ENCODE peak calls at places on chromosome 10, in four cellular contexts. M, R, J and T are unnamed samples.

GRCh38 chr10:78139336-78139735 is 105.7 kb downstream of the RPS24 start:
- DNase-seq in M (no peak), R (peak), J (no peak), T (no peak)

GRCh38 chr10:68597407-68597806 is 37.3 kb downstream of the TET1 start:
- DNase-seq in M (no peak), R (no peak), J (no peak), T (no peak)

GRCh38 chr10:9712393-9712792 is 1305.3 kb upstream of the CELF2 start:
- DNase-seq in M (no peak), R (no peak), J (no peak), T (no peak)

GRCh38 chr10:6239213-6239991 is 36.7 kb downstream of the PFKFB3 start:
- DNase-seq in M (peak), R (peak), J (peak), T (peak)

GRCh38 chr10:99676435-99676834 is 17.1 kb downstream of the ENTPD7 start:
- DNase-seq in M (no peak), R (no peak), J (no peak), T (no peak)

GRCh38 chr10:119541459-119542356 is 811 bp downstream of the RGS10 start:
- DNase-seq in M (peak), R (no peak), J (no peak), T (peak)

GRCh38 chr10:29150010-29150409 is 138.9 kb upstream of the LYZL1 start:
- DNase-seq in M (peak), R (peak), J (no peak), T (no peak)

GRCh38 chr10:20271490-20271889 is 455.3 kb downstream of the PLXDC2 start:
- DNase-seq in M (no peak), R (peak), J (no peak), T (no peak)

GRCh38 chr10:6786579-6787031 is 206.5 kb upstream of the PRKCQ start:
- DNase-seq in M (no peak), R (peak), J (peak), T (no peak)

GRCh38 chr10:11184093-11184492 is 166.4 kb downstream of the CELF2 start:
- DNase-seq in M (no peak), R (no peak), J (no peak), T (no peak)

GRCh38 chr10:86253171-86254072 is 113.2 kb downstream of the GRID1 start:
- DNase-seq in M (peak), R (peak), J (no peak), T (no peak)

GRCh38 chr10:36943534-36943933 is 181.9 kb upstream of the ANKRD30A start:
- DNase-seq in M (no peak), R (no peak), J (no peak), T (no peak)

GRCh38 chr10:122062831-122063674 is 74.1 kb downstream of the TACC2 start:
- DNase-seq in M (peak), R (peak), J (peak), T (peak)

GRCh38 chr10:51092402-51092801 is 18.1 kb downstream of the PRKG1 start:
- DNase-seq in M (peak), R (no peak), J (no peak), T (peak)

GRCh38 chr10:115659616-115660015 is 566.5 kb downstream of the ATRNL1 start:
- DNase-seq in M (no peak), R (no peak), J (no peak), T (no peak)

GRCh38 chr10:119652361-119652760 is 1.2 kb downstream of the BAG3 start:
- DNase-seq in M (no peak), R (no peak), J (peak), T (no peak)

GRCh38 chr10:35336921-35337741 is 822 bp downstream of the CCNY start:
- DNase-seq in M (peak), R (peak), J (peak), T (peak)

GRCh38 chr10:35565602-35566061 is 39.5 kb upstream of the GJD4 start:
- DNase-seq in M (no peak), R (no peak), J (no peak), T (no peak)

GRCh38 chr10:8273749-8274148 is 219.3 kb downstream of the GATA3 start:
- DNase-seq in M (no peak), R (no peak), J (no peak), T (no peak)

GRCh38 chr10:47058961-47059391 is 147.7 kb downstream of the PTPN20 start:
- DNase-seq in M (peak), R (no peak), J (no peak), T (peak)

GRCh38 chr10:7373039-7373438 is 37.8 kb downstream of the SFMBT2 start:
- DNase-seq in M (no peak), R (no peak), J (no peak), T (no peak)

GRCh38 chr10:17802966-17803365 is 6.2 kb upstream of the MRC1 start:
- DNase-seq in M (no peak), R (no peak), J (no peak), T (no peak)

GRCh38 chr10:17808971-17809841 is at the start of gene MRC1:
- DNase-seq in M (no peak), R (no peak), J (no peak), T (peak)

GRCh38 chr10:17802350-17802749 is 6.8 kb upstream of the MRC1 start:
- DNase-seq in M (no peak), R (no peak), J (no peak), T (no peak)

GRCh38 chr10:17805440-17805839 is 3.7 kb upstream of the MRC1 start:
- DNase-seq in M (no peak), R (no peak), J (no peak), T (no peak)

DNA sequence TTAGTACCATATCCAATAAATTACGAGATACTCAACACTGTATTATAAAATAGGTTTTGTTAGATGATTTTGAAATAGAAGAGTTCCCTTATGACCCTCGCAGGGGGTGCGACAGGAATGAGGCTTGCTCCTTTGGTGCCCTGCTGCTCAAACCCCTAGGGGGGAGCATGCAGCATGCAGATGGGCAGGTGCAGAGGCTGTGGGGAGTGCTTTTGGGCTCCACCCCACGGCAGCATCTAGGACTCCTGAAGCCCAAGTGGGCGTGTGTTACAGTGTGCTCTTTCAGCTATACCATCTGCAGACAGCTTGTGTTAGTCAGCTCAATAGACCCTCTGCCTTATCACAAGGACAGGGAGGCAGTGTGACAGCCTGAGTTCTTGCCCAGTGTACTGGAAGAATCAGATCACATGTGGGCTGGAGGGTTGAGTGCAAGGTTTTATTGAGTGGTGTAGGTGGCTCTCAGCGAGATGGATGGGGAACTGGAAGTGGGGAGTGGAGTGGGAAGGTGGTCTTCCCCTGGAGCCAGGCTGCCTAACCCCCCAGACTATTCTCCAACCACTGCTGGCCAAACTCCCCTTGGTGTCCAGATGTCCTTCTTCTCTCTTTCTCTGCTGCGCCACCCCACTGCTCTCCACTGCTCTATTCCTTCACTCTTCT is 3.1 kb upstream of the MRC1 start:
- DNase-seq in M (no peak), R (no peak), J (peak), T (no peak)
- TF ChIP-seq CTCF in M (no peak), R (no peak), J (peak), T (no peak)

DNA sequence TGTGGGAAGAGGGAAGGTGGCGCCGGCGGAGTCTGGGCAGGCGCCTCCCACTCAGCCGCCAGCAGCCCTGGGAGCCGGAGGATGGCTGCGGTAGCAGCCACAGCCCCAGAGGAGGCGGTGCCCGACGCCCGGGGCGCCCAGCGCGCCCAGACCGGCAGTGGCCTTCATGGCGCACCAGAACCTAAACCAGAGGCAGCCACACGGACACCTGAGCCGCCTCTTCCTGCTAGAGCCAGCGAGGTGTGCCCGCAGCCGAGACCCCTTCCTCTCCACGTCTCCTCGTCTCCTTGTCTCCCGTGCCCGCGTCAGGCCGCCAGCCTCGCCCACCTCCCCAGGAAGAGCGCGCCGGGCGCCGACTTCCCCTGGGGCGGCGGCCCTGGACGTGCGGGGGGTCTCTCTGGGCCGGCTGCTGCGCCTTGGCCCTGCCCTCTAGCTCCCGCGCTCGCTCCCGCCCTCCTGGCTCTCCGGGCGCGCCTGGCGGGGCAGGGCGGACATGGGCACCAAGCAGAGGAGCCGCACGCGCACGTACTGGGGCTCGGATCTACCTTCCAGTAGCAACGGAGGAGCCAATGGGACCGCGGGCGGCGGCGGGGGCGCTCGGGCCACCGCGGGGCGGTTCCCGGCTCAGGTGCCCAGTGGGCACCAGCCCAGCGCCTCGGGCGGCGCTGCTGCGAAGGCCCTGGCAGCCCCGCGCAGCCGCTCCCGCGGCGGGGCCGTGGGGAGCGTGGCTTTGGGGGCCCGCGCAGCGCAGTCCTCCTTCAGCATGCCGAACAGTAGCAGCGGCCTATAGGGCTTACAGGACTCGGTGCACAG is 33.0 kb upstream of the SFTPD start:
- DNase-seq in M (peak), R (peak), J (peak), T (peak)
- TF ChIP-seq EP300 in M (no peak), R (no peak), J (no peak), T (no peak)

DNA sequence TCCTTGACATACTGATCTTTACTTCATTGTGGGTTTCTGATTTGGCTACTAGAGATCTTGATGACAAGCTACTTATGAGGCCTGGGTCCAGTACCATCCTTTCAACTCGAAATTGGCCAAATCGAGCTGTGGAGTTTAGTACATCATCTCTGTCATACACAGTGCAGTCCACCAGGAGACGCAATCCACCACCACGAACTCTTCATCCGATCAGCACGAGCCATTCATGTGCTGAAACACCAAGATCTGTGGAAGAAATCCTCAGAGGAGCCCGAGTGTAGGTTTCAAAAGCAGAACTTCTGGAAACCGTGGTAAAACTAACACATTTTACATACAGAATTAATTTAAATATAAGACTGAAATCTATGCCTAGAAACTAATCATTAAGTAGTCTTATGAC is 14.2 kb downstream of the DNAJC9 start:
- DNase-seq in M (no peak), R (no peak), J (peak), T (no peak)
- TF ChIP-seq CTCF in M (no peak), R (peak), J (no peak), T (no peak)

GRCh38 chr10:92119340-92119739 is 171.5 kb downstream of the CPEB3 start:
- DNase-seq in M (no peak), R (no peak), J (no peak), T (no peak)

GRCh38 chr10:92110039-92110794 is 180.7 kb downstream of the CPEB3 start:
- DNase-seq in M (no peak), R (no peak), J (no peak), T (no peak)

GRCh38 chr10:92112462-92112861 is 178.4 kb downstream of the CPEB3 start:
- DNase-seq in M (no peak), R (no peak), J (no peak), T (no peak)

GRCh38 chr10:92111336-92111939 is 179.4 kb downstream of the CPEB3 start:
- DNase-seq in M (no peak), R (no peak), J (no peak), T (no peak)

GRCh38 chr10:92114201-92114600 is 176.7 kb downstream of the CPEB3 start:
- DNase-seq in M (no peak), R (no peak), J (no peak), T (no peak)
- TF ChIP-seq EP300 in M (no peak), R (no peak), J (no peak), T (no peak)

GRCh38 chr10:52889611-52890010 is 117.0 kb upstream of the MBL2 start:
- DNase-seq in M (no peak), R (no peak), J (no peak), T (no peak)

GRCh38 chr10:52879181-52879607 is 106.6 kb upstream of the MBL2 start:
- DNase-seq in M (no peak), R (no peak), J (no peak), T (no peak)

GRCh38 chr10:52879651-52880050 is 107.1 kb upstream of the MBL2 start:
- DNase-seq in M (no peak), R (no peak), J (no peak), T (no peak)

GRCh38 chr10:52883996-52884871 is 111.7 kb upstream of the MBL2 start:
- DNase-seq in M (peak), R (peak), J (peak), T (no peak)
- TF ChIP-seq CTCF in M (peak), R (peak), J (peak), T (peak)